ENCODE peak calls at places on chromosome 11, in six cellular contexts. W is stimulated activated CD4-positive, alpha-beta T cell treated with anti-CD3 and anti-CD28 coated beads, Interleukin-1b, Interleukin-23, amount 100 ng/mL, for 24 hours; U is OCI-M1; I is NCI-H1092 treated with DMSO at 0.1 percent for 48 hours; L is non-pigmented ciliary epithelial cell; F is NAMALWA. M is an unnamed sample.

GRCh38 chr11:47245586-47246357 is 2.8 kb downstream of the ACP2 start:
- DNase-seq in U (no peak), W (no peak), L (no peak), F (no peak), I (no peak), M (no peak)

GRCh38 chr11:86245369-86246292 is 1.1 kb downstream of the EED start:
- DNase-seq in L (no peak), I (no peak), U (peak), F (peak), W (no peak), M (no peak)

GRCh38 chr11:15742626-15743243 is 613.6 kb downstream of the SOX6 start:
- DNase-seq in I (peak), F (no peak), W (no peak), U (peak), L (no peak), M (no peak)

GRCh38 chr11:21472256-21472655 is 720.6 kb upstream of the ANO5 start:
- DNase-seq in I (no peak), W (no peak), U (no peak), F (no peak), L (no peak), M (no peak)

GRCh38 chr11:131297441-131297840 is 73.0 kb upstream of the NTM start:
- DNase-seq in L (no peak), W (no peak), F (no peak), I (no peak), U (no peak), M (no peak)

GRCh38 chr11:35500744-35501143 is 24.7 kb downstream of the PAMR1 start:
- DNase-seq in F (no peak), L (no peak), U (no peak), I (no peak), W (no peak), M (no peak)

GRCh38 chr11:7572001-7572712 is 58.4 kb downstream of the PPFIBP2 start:
- DNase-seq in W (no peak), U (no peak), I (no peak), L (no peak), F (no peak), M (no peak)

GRCh38 chr11:33685061-33685460 is 15.6 kb downstream of the C11orf91 start:
- DNase-seq in U (no peak), W (no peak), L (no peak), F (no peak), I (no peak), M (no peak)

GRCh38 chr11:93740031-93740801 is 1.1 kb downstream of the TAF1D start:
- DNase-seq in W (peak), U (peak), F (peak), L (no peak), I (no peak), M (no peak)

GRCh38 chr11:86746509-86746908 is 53.8 kb upstream of the PRSS23 start:
- DNase-seq in U (no peak), I (no peak), F (no peak), W (no peak), L (no peak), M (no peak)

M was measured in H1.